ENCODE peak calls at places on chromosomes 12 and 14, in nine cellular contexts. R is stomach, L is A549, G is sigmoid colon, N is NB4, H is Peyer's patch, O is esophagus squamous epithelium, W is right lobe of liver, K is HCT116. V is an unnamed sample.

GRCh38 chr12:2177003-2177402 is 124.2 kb downstream of the CACNA1C start:
- DNase-seq in R (no peak), L (no peak), G (peak; percentile 53), N (no peak), H (no peak), O (no peak), W (no peak), K (no peak), V (no peak)

GRCh38 chr14:31893156-31893813 is 183.8 kb upstream of the ARHGAP5 start:
- DNase-seq in R (no peak), L (no peak), G (no peak), N (no peak), H (no peak), O (no peak), W (no peak), K (no peak), V (no peak)

GRCh38 chr12:107748472-107748871 is 12.5 kb downstream of the PRDM4 start:
- DNase-seq in R (no peak), L (no peak), G (no peak), N (no peak), H (no peak), O (no peak), W (no peak), K (no peak), V (no peak)

GRCh38 chr12:50197297-50197727 is 30.1 kb upstream of the CERS5 start:
- DNase-seq in R (no peak), L (no peak), G (no peak), N (no peak), H (no peak), O (no peak), W (no peak), K (no peak), V (no peak)

GRCh38 chr14:55512421-55512820 is 67.6 kb upstream of the KTN1 start:
- DNase-seq in R (no peak), L (no peak), G (no peak), N (no peak), H (no peak), O (no peak), W (no peak), K (no peak), V (no peak)

GRCh38 chr14:85248881-85249635 is 280.9 kb upstream of the FLRT2 start:
- DNase-seq in R (no peak), L (no peak), G (no peak), N (no peak), H (no peak), O (no peak), W (no peak), K (no peak), V (no peak)

GRCh38 chr12:116750298-116750697 is 12.2 kb downstream of the RNFT2 start:
- DNase-seq in R (no peak), L (no peak), G (no peak), N (no peak), H (no peak), O (no peak), W (no peak), K (no peak), V (no peak)

GRCh38 chr12:116354534-116354933 is 77.0 kb upstream of the MED13L start:
- DNase-seq in R (no peak), L (no peak), G (no peak), N (no peak), H (no peak), O (no peak), W (no peak), K (no peak), V (no peak)

GRCh38 chr12:125005652-125006051 is 12.2 kb downstream of the BRI3BP start:
- DNase-seq in R (no peak), L (no peak), G (no peak), N (no peak), H (no peak), O (no peak), W (no peak), K (no peak), V (no peak)

GRCh38 chr12:46886541-46887041 is 60.8 kb upstream of the SLC38A4 start:
- DNase-seq in R (no peak), L (no peak), G (no peak), N (no peak), H (no peak), O (no peak), W (no peak), K (no peak), V (no peak)

GRCh38 chr12:61397668-61398067 is 862.5 kb upstream of the USP15 start:
- DNase-seq in R (no peak), L (no peak), G (no peak), N (no peak), H (no peak), O (no peak), W (no peak), K (no peak), V (no peak)

GRCh38 chr14:24100982-24101494 is 6.9 kb downstream of the PCK2 start:
- DNase-seq in R (no peak), L (no peak), G (no peak), N (no peak), H (no peak), O (no peak), W (no peak), K (no peak), V (no peak)

GRCh38 chr14:72904840-72905561 is 11.1 kb upstream of the DPF3 start:
- DNase-seq in R (peak; percentile 59), L (peak; percentile 73), G (peak; percentile 79), N (peak; percentile 81), H (peak; percentile 53), O (no peak), W (no peak), K (peak; percentile 44), V (no peak)

GRCh38 chr14:21068521-21069387 is 1.4 kb upstream of the ARHGEF40 start:
- DNase-seq in R (peak; percentile 63), L (peak; percentile 73), G (peak; percentile 83), N (peak; percentile 85), H (peak; percentile 68), O (no peak), W (peak; percentile 56), K (peak; percentile 36), V (peak; percentile 79)

GRCh38 chr14:21071225-21072041 is 1.3 kb downstream of the ARHGEF40 start:
- DNase-seq in R (peak; percentile 73), L (peak; percentile 37), G (peak; percentile 94), N (peak; percentile 99), H (peak; percentile 81), O (no peak), W (peak; percentile 85), K (no peak), V (peak; percentile 81)

GRCh38 chr14:21070083-21070609 is at the start of gene ARHGEF40:
- DNase-seq in R (peak; percentile 74), L (peak; percentile 40), G (no peak), N (no peak), H (peak; percentile 34), O (no peak), W (peak; percentile 74), K (no peak), V (peak; percentile 60)

GRCh38 chr14:21070610-21071224 is 613 bp downstream of the ARHGEF40 start:
- DNase-seq in R (no peak), L (peak; percentile 40), G (no peak), N (peak; percentile 90), H (peak; percentile 39), O (no peak), W (peak; percentile 62), K (no peak), V (peak; percentile 81)

GRCh38 chr14:21069388-21070082 is 569 bp upstream of the ARHGEF40 start:
- DNase-seq in R (no peak), L (peak; percentile 19), G (no peak), N (peak; percentile 12), H (no peak), O (no peak), W (peak; percentile 34), K (no peak), V (no peak)
- TF ChIP-seq POLR2A in R (no peak), L (no peak), G (no peak), N (no peak), H (no peak), O (no peak), W (no peak), K (no peak), V (no peak)

GRCh38 chr12:14960548-14961465 is 594 bp downstream of the ARHGDIB start:
- DNase-seq in R (no peak), L (no peak), G (no peak), N (peak; percentile 86), H (peak; percentile 56), O (no peak), W (peak; percentile 37), K (no peak), V (peak; percentile 61)

GRCh38 chr12:14962797-14963196 is 1.4 kb upstream of the ARHGDIB start:
- DNase-seq in R (no peak), L (no peak), G (no peak), N (no peak), H (no peak), O (no peak), W (no peak), K (no peak), V (no peak)

GRCh38 chr12:14961466-14962155 is at the start of gene ARHGDIB:
- DNase-seq in R (peak; percentile 51), L (no peak), G (no peak), N (peak; percentile 95), H (peak; percentile 85), O (no peak), W (no peak), K (no peak), V (peak; percentile 62)

GRCh38 chr12:14963520-14963919 is 2.1 kb upstream of the ARHGDIB start:
- DNase-seq in R (no peak), L (no peak), G (no peak), N (no peak), H (no peak), O (no peak), W (no peak), K (no peak), V (no peak)

DNA sequence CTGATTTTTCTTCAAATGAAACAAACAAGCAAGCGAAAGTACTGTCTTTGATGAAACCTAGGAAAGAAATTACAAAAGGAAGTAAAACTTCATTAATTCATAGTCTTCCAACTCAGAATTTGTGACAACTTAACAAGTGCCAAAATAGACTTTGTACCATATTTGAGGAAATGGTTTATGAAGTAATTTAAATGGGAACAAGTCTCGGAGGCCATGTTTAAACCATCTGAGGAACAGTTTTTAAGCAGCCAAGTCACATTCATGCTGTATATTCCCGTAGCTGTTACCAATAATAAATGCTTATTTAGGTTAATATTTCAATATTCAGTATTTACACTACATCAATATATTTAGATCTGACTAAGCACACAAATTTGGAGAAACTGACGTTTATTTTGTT is 779 bp upstream of the ARHGDIB start:
- DNase-seq in R (no peak), L (no peak), G (no peak), N (peak; percentile 50), H (no peak), O (no peak), W (no peak), K (no peak), V (no peak)
- H3K4me3 ChIP-seq in R (no peak overlapping the region), L (no peak overlapping the region), G (no peak overlapping the region), N (peak overlapping the region; percentile 98), H (peak overlapping the region; percentile 49), O (no peak overlapping the region), W (no peak overlapping the region), K (no peak overlapping the region), V (no peak overlapping the region)

GRCh38 chr14:76828339-76829015 is 2.3 kb downstream of the LRRC74A start:
- DNase-seq in R (no peak), L (no peak), G (no peak), N (no peak), H (no peak), O (no peak), W (no peak), K (no peak), V (no peak)
- TF ChIP-seq POLR2A in R (no peak), L (no peak), G (no peak), N (no peak), H (no peak), O (no peak), W (no peak), K (no peak), V (no peak)

GRCh38 chr12:65775720-65776119 is 48.6 kb upstream of the HMGA2 start:
- DNase-seq in R (no peak), L (no peak), G (no peak), N (no peak), H (no peak), O (no peak), W (no peak), K (no peak), V (no peak)
- H3K4me3 ChIP-seq in R (no peak overlapping the region), L (no peak overlapping the region), G (no peak overlapping the region), N (no peak overlapping the region), H (no peak overlapping the region), O (no peak overlapping the region), W (no peak overlapping the region), K (no peak overlapping the region), V (no peak overlapping the region)